ENCODE peak calls at places on chromosomes 5 and 9, in seven cellular contexts. K, V, A, O, T, Q and G are unnamed samples.

GRCh38 chr5:59458321-59458720 is 435.2 kb downstream of the PDE4D start:
- DNase-seq in K (no peak), V (no peak), A (no peak), O (no peak), T (no peak), Q (no peak), G (no peak)

GRCh38 chr5:149546974-149547373 is 4.3 kb downstream of the CSNK1A1 start:
- DNase-seq in K (no peak), V (no peak), A (no peak), O (no peak), T (no peak), Q (no peak), G (no peak)

GRCh38 chr5:6745706-6746217 is 32.5 kb downstream of the TENT4A start:
- DNase-seq in K (no peak), V (peak), A (peak), O (no peak), T (no peak), Q (no peak), G (no peak)

GRCh38 chr5:126107381-126107780 is 315.8 kb upstream of the GRAMD2B start:
- DNase-seq in K (no peak), V (no peak), A (no peak), O (no peak), T (no peak), Q (no peak), G (no peak)

GRCh38 chr9:81389569-81389993 is 299.8 kb downstream of the TLE1 start:
- DNase-seq in K (no peak), V (peak), A (peak), O (no peak), T (no peak), Q (no peak), G (no peak)

GRCh38 chr5:98639258-98639657 is 134.2 kb upstream of the RGMB start:
- DNase-seq in K (no peak), V (no peak), A (no peak), O (no peak), T (no peak), Q (no peak), G (no peak)

GRCh38 chr5:34639852-34640626 is 16.1 kb upstream of the RAI14 start:
- DNase-seq in K (no peak), V (no peak), A (peak), O (no peak), T (no peak), Q (no peak), G (no peak)

GRCh38 chr5:123508441-123508840 is 3.5 kb upstream of the CSNK1G3 start:
- DNase-seq in K (no peak), V (no peak), A (no peak), O (no peak), T (no peak), Q (no peak), G (no peak)

GRCh38 chr9:127783111-127783621 is 2.7 kb upstream of the CDK9 start:
- DNase-seq in K (peak), V (no peak), A (no peak), O (no peak), T (no peak), Q (no peak), G (peak)

GRCh38 chr5:120297621-120298020 is 166.5 kb upstream of the PRR16 start:
- DNase-seq in K (no peak), V (no peak), A (peak), O (no peak), T (no peak), Q (no peak), G (no peak)

GRCh38 chr9:105993051-105993854 is 298.9 kb downstream of the TMEM38B start:
- DNase-seq in K (no peak), V (no peak), A (no peak), O (peak), T (peak), Q (no peak), G (no peak)

GRCh38 chr9:136058801-136059302 is 36.2 kb downstream of the NACC2 start:
- DNase-seq in K (no peak), V (no peak), A (no peak), O (no peak), T (no peak), Q (no peak), G (no peak)

GRCh38 chr9:106104887-106105286 is 410.5 kb downstream of the TMEM38B start:
- DNase-seq in K (no peak), V (no peak), A (no peak), O (no peak), T (no peak), Q (no peak), G (no peak)

GRCh38 chr5:43661102-43661501 is 58.1 kb downstream of the NNT start:
- DNase-seq in K (no peak), V (peak), A (peak), O (no peak), T (no peak), Q (no peak), G (no peak)

GRCh38 chr9:124259273-124260078 is 1.7 kb downstream of the NEK6 start:
- DNase-seq in K (no peak), V (peak), A (peak), O (no peak), T (no peak), Q (peak), G (peak)

GRCh38 chr5:87393331-87393730 is 19.4 kb downstream of the CCNH start:
- DNase-seq in K (no peak), V (peak), A (peak), O (no peak), T (no peak), Q (no peak), G (no peak)

GRCh38 chr5:74493426-74493825 is 147.1 kb downstream of the ENC1 start:
- DNase-seq in K (no peak), V (no peak), A (no peak), O (no peak), T (no peak), Q (no peak), G (no peak)

GRCh38 chr5:152177626-152178349 is 227.3 kb downstream of the NMUR2 start:
- DNase-seq in K (no peak), V (no peak), A (no peak), O (no peak), T (no peak), Q (no peak), G (no peak)

GRCh38 chr5:147956064-147956841 is 49.9 kb upstream of the C5orf46 start:
- DNase-seq in K (no peak), V (no peak), A (peak), O (no peak), T (no peak), Q (no peak), G (no peak)

GRCh38 chr9:75148551-75148950 is 60.2 kb downstream of the OSTF1 start:
- DNase-seq in K (no peak), V (no peak), A (peak), O (no peak), T (no peak), Q (no peak), G (no peak)

GRCh38 chr9:132989014-132989310 is 10.5 kb downstream of the GFI1B start:
- DNase-seq in K (no peak), V (no peak), A (no peak), O (no peak), T (no peak), Q (no peak), G (no peak)

GRCh38 chr9:111305914-111306313 is 24.1 kb downstream of the OR2K2 start:
- DNase-seq in K (no peak), V (no peak), A (no peak), O (no peak), T (no peak), Q (no peak), G (no peak)

GRCh38 chr9:91427873-91428272 is 4.2 kb upstream of the NFIL3 start:
- DNase-seq in K (no peak), V (peak), A (peak), O (no peak), T (no peak), Q (no peak), G (no peak)

GRCh38 chr5:61319388-61320146 is 12.5 kb upstream of the ZSWIM6 start:
- DNase-seq in K (no peak), V (no peak), A (peak), O (no peak), T (no peak), Q (no peak), G (no peak)

GRCh38 chr5:148928141-148928540 is 101.7 kb downstream of the ADRB2 start:
- DNase-seq in K (no peak), V (no peak), A (peak), O (no peak), T (no peak), Q (no peak), G (no peak)

GRCh38 chr9:13173553-13173952 is 105.9 kb downstream of the MPDZ start:
- DNase-seq in K (no peak), V (no peak), A (no peak), O (no peak), T (no peak), Q (no peak), G (no peak)

GRCh38 chr9:114097613-114098020 is 1.5 kb downstream of the KIF12 start:
- DNase-seq in K (no peak), V (no peak), A (peak), O (no peak), T (no peak), Q (peak), G (no peak)

GRCh38 chr5:1808466-1808865 is 7.3 kb downstream of the NDUFS6 start:
- DNase-seq in K (no peak), V (no peak), A (peak), O (no peak), T (no peak), Q (no peak), G (no peak)

GRCh38 chr5:167412506-167412905 is 878.9 kb upstream of the WWC1 start:
- DNase-seq in K (no peak), V (no peak), A (no peak), O (no peak), T (no peak), Q (no peak), G (no peak)

GRCh38 chr5:158431369-158432029 is 572.6 kb upstream of the CLINT1 start:
- DNase-seq in K (no peak), V (no peak), A (peak), O (no peak), T (no peak), Q (no peak), G (no peak)

GRCh38 chr5:97986069-97986468 is 787.4 kb upstream of the RGMB start:
- DNase-seq in K (no peak), V (no peak), A (peak), O (no peak), T (no peak), Q (no peak), G (no peak)

GRCh38 chr9:71604197-71605063 is 163.9 kb downstream of the CEMIP2 start:
- DNase-seq in K (peak), V (peak), A (peak), O (peak), T (peak), Q (peak), G (peak)

GRCh38 chr9:35552837-35553236 is 52.2 kb upstream of the TESK1 start:
- DNase-seq in K (no peak), V (no peak), A (peak), O (no peak), T (no peak), Q (no peak), G (no peak)